ENCODE peak calls at places on chromosomes 4 and X, in five cellular contexts. C, Z, K, T and V are unnamed samples. For H3K4me1, the result is how much of the 10 kb centered on the place peaks cover.

GRCh38 chr4:31148990-31149389 is 428.8 kb downstream of the PCDH7 start:
- DNase-seq in T (no peak), C (no peak), Z (no peak), K (no peak), V (no peak)

GRCh38 chr4:123317211-123317610 is 79.4 kb upstream of the SPRY1 start:
- DNase-seq in Z (no peak), K (no peak), C (no peak), T (peak), V (no peak)

GRCh38 chr4:3360741-3361140 is 67.9 kb downstream of the RGS12 start:
- DNase-seq in C (no peak), Z (peak), T (no peak), K (no peak), V (no peak)

GRCh38 chrX:49108641-49109040 is 14.9 kb downstream of the GPKOW start:
- DNase-seq in C (no peak), T (no peak), Z (no peak), K (no peak), V (no peak)

GRCh38 chrX:11967986-11968385 is 170.3 kb upstream of the FRMPD4 start:
- DNase-seq in C (no peak), T (peak), Z (no peak), K (no peak), V (no peak)

GRCh38 chrX:29215251-29215650 is 628.0 kb downstream of the IL1RAPL1 start:
- DNase-seq in Z (no peak), C (no peak), T (peak), K (no peak), V (no peak)

GRCh38 chrX:154436597-154437397 is at the start of gene GDI1:
- DNase-seq in C (peak), K (peak), Z (peak), T (peak), V (no peak)

GRCh38 chr4:118798658-118799057 is 37.3 kb downstream of the SEC24D start:
- DNase-seq in T (no peak), C (peak), Z (no peak), K (no peak), V (no peak)

GRCh38 chrX:74525116-74525515 is 89.3 kb downstream of the RLIM start:
- DNase-seq in T (no peak), K (no peak), Z (no peak), C (no peak), V (no peak)

GRCh38 chr4:159296061-159296460 is 193.2 kb downstream of the RAPGEF2 start:
- DNase-seq in Z (no peak), T (peak), K (no peak), C (no peak), V (no peak)

GRCh38 chr4:146179784-146180405 is 4.4 kb downstream of the LSM6 start:
- DNase-seq in T (no peak), Z (no peak), C (no peak), K (no peak), V (no peak)

GRCh38 chrX:41435708-41436107 is 11.4 kb upstream of the NYX start:
- DNase-seq in K (no peak), C (no peak), T (no peak), Z (no peak), V (no peak)

GRCh38 chr4:98468744-98469143 is 189.7 kb downstream of the TSPAN5 start:
- DNase-seq in Z (no peak), C (no peak), T (no peak), K (no peak), V (no peak)

GRCh38 chr4:152168960-152169616 is 366.8 kb downstream of the FBXW7 start:
- DNase-seq in Z (no peak), C (no peak), T (peak), K (no peak), V (no peak)

GRCh38 chr4:119656986-119657635 is 28.5 kb upstream of the PDE5A start:
- DNase-seq in Z (no peak), K (no peak), T (peak), C (no peak), V (no peak)

GRCh38 chrX:30865020-30865419 is 24.0 kb downstream of the TAB3 start:
- DNase-seq in C (no peak), T (peak), Z (no peak), K (no peak), V (no peak)

GRCh38 chr4:152594981-152595916 is 59.4 kb upstream of the FBXW7 start:
- DNase-seq in C (no peak), Z (no peak), K (no peak), T (peak), V (no peak)

GRCh38 chr4:165418116-165418515 is 39.3 kb downstream of the CPE start:
- DNase-seq in T (no peak), C (no peak), Z (no peak), K (no peak), V (no peak)

GRCh38 chrX:41922694-41923171 is 621 bp downstream of the CASK start:
- DNase-seq in Z (no peak), T (peak), C (peak), K (peak), V (peak)

GRCh38 chr4:6695660-6696581 is 2.2 kb downstream of the S100P start:
- DNase-seq in Z (peak), C (peak), K (peak), T (peak), V (peak)

GRCh38 chrX:123993326-123993725 is 31.8 kb downstream of the STAG2 start:
- DNase-seq in T (peak), Z (no peak), K (no peak), C (no peak), V (no peak)

GRCh38 chrX:153471663-153472280 is 1.4 kb upstream of the HAUS7 start:
- DNase-seq in Z (no peak), C (no peak), T (no peak), K (no peak), V (no peak)

GRCh38 chr4:151459380-151459779 is 50.4 kb downstream of the FHIP1A start:
- DNase-seq in C (no peak), T (peak), K (no peak), Z (no peak), V (no peak)

GRCh38 chr4:24778427-24779225 is 16.7 kb upstream of the SOD3 start:
- DNase-seq in T (no peak), Z (no peak), C (no peak), K (no peak), V (no peak)

GRCh38 chrX:129593137-129593536 is 53.1 kb downstream of the OCRL start:
- DNase-seq in Z (no peak), T (peak), K (no peak), C (no peak), V (no peak)

GRCh38 chr4:118911162-118911791 is 22.6 kb downstream of the SYNPO2 start:
- DNase-seq in C (no peak), K (no peak), Z (no peak), T (no peak), V (no peak)

GRCh38 chrX:114675365-114675764 is 91.5 kb downstream of the HTR2C start:
- DNase-seq in C (no peak), K (no peak), Z (no peak), T (peak), V (no peak)

GRCh38 chr4:183164963-183165362 is 65.9 kb downstream of the WWC2 start:
- DNase-seq in K (no peak), Z (peak), C (no peak), T (no peak), V (no peak)
- H3K4me1 ChIP-seq in K (under half), Z (under half), C (under half), T (under half), V (under half)

GRCh38 chr4:1851575-1852415 is 4.2 kb downstream of the LETM1 start:
- DNase-seq in T (no peak), C (no peak), K (peak), Z (no peak), V (no peak)
- H3K4me1 ChIP-seq in T (under half), C (under half), K (half or more), Z (under half), V (under half)

GRCh38 chr4:39609454-39609911 is 29.2 kb downstream of the SMIM14 start:
- DNase-seq in Z (no peak), C (no peak), K (no peak), T (peak), V (no peak)
- H3K4me1 ChIP-seq in Z (under half), C (under half), K (half or more), T (under half), V (under half)

DNA sequence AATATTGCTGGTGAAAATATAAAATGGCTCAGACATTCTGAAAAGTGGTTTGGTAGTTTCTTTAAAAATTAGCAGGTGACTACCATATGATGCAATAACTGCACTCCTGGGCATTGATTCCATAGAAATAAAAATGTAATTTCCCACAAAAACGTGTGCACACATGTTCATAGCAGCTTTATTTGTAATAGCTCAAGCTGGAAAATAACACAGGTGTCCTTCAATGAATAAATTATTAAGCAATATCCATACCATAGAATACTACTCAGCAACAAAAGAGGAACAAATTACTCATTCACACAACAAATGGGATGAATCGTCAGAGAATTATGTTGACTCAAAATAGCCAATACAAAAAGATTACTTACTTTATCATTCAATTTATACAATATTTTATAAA is 893.7 kb upstream of the SLIT2 start:
- DNase-seq in T (peak), K (no peak), Z (no peak), C (no peak), V (no peak)
- H3K4me1 ChIP-seq in T (under half), K (under half), Z (under half), C (under half), V (under half)

GRCh38 chr4:182206266-182206665 is 36.9 kb upstream of the TENM3 start:
- DNase-seq in Z (no peak), C (no peak), T (no peak), K (no peak), V (no peak)
- H3K4me1 ChIP-seq in Z (under half), C (under half), T (under half), K (under half), V (under half)

GRCh38 chr4:42309571-42310260 is 87.6 kb upstream of the SHISA3 start:
- DNase-seq in T (no peak), C (peak), K (no peak), Z (no peak), V (no peak)
- H3K4me1 ChIP-seq in T (under half), C (half or more), K (under half), Z (under half), V (under half)

DNA sequence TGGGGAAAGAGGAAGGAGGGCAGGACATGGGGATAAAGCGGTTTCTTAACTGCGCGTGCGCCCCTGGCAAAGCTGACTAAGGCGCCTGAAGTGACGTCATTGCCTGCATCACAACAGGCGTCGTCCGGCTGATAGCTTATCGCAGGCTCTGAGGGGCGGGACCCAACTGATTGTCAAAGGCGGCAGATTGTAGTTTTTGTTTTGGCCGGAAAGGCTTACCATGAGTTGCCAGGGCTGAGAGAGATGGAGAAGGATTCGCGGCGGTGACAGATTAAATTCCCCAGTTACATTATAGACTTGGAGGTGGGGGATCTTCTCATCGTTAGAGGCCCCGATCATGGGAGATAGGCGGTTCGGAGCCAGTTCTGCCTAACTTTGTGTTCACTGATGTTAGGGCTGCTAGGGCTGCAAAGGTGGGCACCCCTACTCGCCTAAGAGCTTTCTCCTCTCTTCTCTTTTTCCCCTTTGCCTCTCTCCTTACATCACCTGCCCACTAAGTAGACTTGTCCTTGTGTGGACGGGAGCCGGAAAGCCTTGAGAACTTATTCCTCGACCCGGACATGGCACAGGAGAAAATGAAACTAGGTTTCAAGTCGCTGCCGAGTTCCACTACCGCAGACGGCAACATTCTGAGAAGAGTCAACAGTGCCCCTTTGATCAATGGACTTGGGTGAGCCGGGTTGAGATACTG is 148.9 kb upstream of the PLAC1 start:
- DNase-seq in T (peak), K (peak), Z (peak), C (peak), V (peak)
- H3K4me1 ChIP-seq in T (under half), K (under half), Z (under half), C (under half), V (under half)

GRCh38 chr4:108774809-108775530 is 12.1 kb upstream of the ETNPPL start:
- DNase-seq in C (no peak), Z (peak), K (no peak), T (no peak), V (no peak)

GRCh38 chr4:108775921-108776320 is 13.1 kb upstream of the ETNPPL start:
- DNase-seq in Z (no peak), T (no peak), C (no peak), K (no peak), V (no peak)

GRCh38 chr4:108772402-108772801 is 9.5 kb upstream of the ETNPPL start:
- DNase-seq in T (no peak), C (no peak), Z (no peak), K (no peak), V (no peak)
- H3K4me1 ChIP-seq in T (under half), C (under half), Z (under half), K (under half), V (under half)

GRCh38 chr4:38676986-38677385 is 13.0 kb downstream of the KLF3 start:
- DNase-seq in Z (no peak), T (no peak), C (no peak), K (no peak), V (no peak)
- H3K4me1 ChIP-seq in Z (under half), T (under half), C (under half), K (half or more), V (under half)

DNA sequence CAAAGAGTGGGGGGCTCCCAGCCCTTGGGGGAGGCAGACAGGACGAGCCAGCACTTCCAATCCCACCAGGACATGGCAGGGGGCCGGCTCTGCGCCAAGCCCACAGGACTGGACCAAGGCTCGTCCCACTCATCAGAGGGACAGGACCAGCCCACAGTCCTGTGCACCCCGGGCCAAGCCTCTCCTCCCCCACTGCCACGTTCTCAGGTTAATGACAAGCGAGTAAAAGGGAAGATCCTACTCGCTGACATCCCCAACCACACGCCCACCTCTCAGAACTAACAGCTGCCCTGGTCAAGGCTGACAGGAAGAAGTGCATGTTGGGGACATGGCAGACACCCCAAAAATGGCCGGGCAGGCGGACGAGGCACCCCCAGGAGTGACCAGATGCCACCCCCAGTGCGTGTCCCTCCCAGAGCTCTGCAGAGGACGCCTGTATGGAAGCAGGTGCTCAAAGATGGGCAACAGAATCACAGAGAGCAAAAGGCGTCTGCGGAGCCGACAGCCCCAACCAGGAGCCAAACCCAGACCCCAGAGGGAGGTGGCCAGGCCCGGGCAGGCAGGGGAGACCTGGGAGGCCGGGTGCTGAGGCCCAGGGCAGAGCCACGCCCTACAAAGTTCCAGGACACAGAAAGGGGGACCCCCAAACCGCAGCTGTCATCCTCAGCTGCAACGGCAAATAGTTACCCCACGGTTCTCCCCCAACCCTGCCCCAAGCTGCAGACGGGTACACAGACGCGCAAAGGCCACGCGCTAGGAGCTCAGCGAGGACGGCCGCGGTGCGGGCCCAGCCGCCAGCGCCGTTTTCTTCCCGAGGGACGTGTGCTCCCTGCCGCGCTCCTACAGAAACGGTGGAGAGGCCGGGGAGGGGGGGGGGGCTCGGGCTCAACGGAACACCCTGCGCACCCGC is 1.8 kb downstream of the CTBP1 start:
- DNase-seq in K (peak), C (peak), T (no peak), Z (no peak), V (no peak)
- H3K4me1 ChIP-seq in K (half or more), C (under half), T (under half), Z (half or more), V (under half)